ENCODE peak calls at places on chromosomes 6 and 20, in eight cellular contexts. One of them, this sample, is unnamed. For H4K20me1, the result is how much of the 10 kb centered on the place peaks cover.

GRCh38 chr6:109531446-109531845 is 48.4 kb upstream of the ZBTB24 start:
- DNase-seq in HepG2: no peak
- DNase-seq in H9: no peak
- DNase-seq in endothelial cell of umbilical vein: no peak
- DNase-seq in GM23248: no peak
- DNase-seq in neural progenitor cell: no peak
- DNase-seq in fibroblast of lung: no peak
- DNase-seq in K562: no peak
- DNase-seq in this sample: no peak

GRCh38 chr6:219641-220198 is 72.6 kb upstream of the DUSP22 start:
- DNase-seq in H9: peak
- DNase-seq in endothelial cell of umbilical vein: no peak
- DNase-seq in K562: peak
- DNase-seq in fibroblast of lung: peak
- DNase-seq in GM23248: peak
- DNase-seq in neural progenitor cell: peak
- DNase-seq in HepG2: peak
- DNase-seq in this sample: no peak

GRCh38 chr20:48217191-48217590 is 431.9 kb upstream of the SULF2 start:
- DNase-seq in K562: no peak
- DNase-seq in H9: no peak
- DNase-seq in fibroblast of lung: no peak
- DNase-seq in HepG2: no peak
- DNase-seq in endothelial cell of umbilical vein: no peak
- DNase-seq in neural progenitor cell: no peak
- DNase-seq in GM23248: no peak
- DNase-seq in this sample: no peak

GRCh38 chr6:37820713-37821069 is 1.2 kb downstream of the ZFAND3 start:
- DNase-seq in endothelial cell of umbilical vein: no peak
- DNase-seq in K562: no peak
- DNase-seq in fibroblast of lung: no peak
- DNase-seq in HepG2: no peak
- DNase-seq in neural progenitor cell: no peak
- DNase-seq in GM23248: peak
- DNase-seq in H9: no peak
- DNase-seq in this sample: no peak

GRCh38 chr6:28803337-28803709 is 120.5 kb downstream of the TRIM27 start:
- DNase-seq in neural progenitor cell: no peak
- DNase-seq in GM23248: no peak
- DNase-seq in fibroblast of lung: no peak
- DNase-seq in K562: no peak
- DNase-seq in endothelial cell of umbilical vein: no peak
- DNase-seq in H9: no peak
- DNase-seq in HepG2: no peak
- DNase-seq in this sample: no peak

GRCh38 chr20:32871622-32872160 is 13.0 kb downstream of the EFCAB8 start:
- DNase-seq in K562: no peak
- DNase-seq in GM23248: no peak
- DNase-seq in fibroblast of lung: no peak
- DNase-seq in endothelial cell of umbilical vein: no peak
- DNase-seq in H9: no peak
- DNase-seq in neural progenitor cell: no peak
- DNase-seq in HepG2: no peak
- DNase-seq in this sample: no peak

GRCh38 chr6:109690373-109690739 is 646 bp downstream of the AK9 start:
- DNase-seq in HepG2: peak
- DNase-seq in endothelial cell of umbilical vein: no peak
- DNase-seq in H9: peak
- DNase-seq in fibroblast of lung: no peak
- DNase-seq in neural progenitor cell: peak
- DNase-seq in K562: peak
- DNase-seq in GM23248: peak
- DNase-seq in this sample: peak

GRCh38 chr6:101069191-101069795 is 188.2 kb upstream of the ASCC3 start:
- DNase-seq in neural progenitor cell: no peak
- DNase-seq in endothelial cell of umbilical vein: no peak
- DNase-seq in H9: no peak
- DNase-seq in fibroblast of lung: no peak
- DNase-seq in HepG2: no peak
- DNase-seq in GM23248: peak
- DNase-seq in K562: no peak
- DNase-seq in this sample: no peak

GRCh38 chr20:16385462-16385861 is 187.8 kb downstream of the KIF16B start:
- DNase-seq in endothelial cell of umbilical vein: no peak
- DNase-seq in H9: no peak
- DNase-seq in HepG2: no peak
- DNase-seq in neural progenitor cell: no peak
- DNase-seq in GM23248: no peak
- DNase-seq in K562: no peak
- DNase-seq in fibroblast of lung: no peak
- DNase-seq in this sample: no peak

GRCh38 chr6:71248306-71248705 is 40.3 kb upstream of the OGFRL1 start:
- DNase-seq in GM23248: peak
- DNase-seq in endothelial cell of umbilical vein: peak
- DNase-seq in H9: peak
- DNase-seq in HepG2: peak
- DNase-seq in K562: no peak
- DNase-seq in neural progenitor cell: no peak
- DNase-seq in fibroblast of lung: peak
- DNase-seq in this sample: no peak

GRCh38 chr6:161503570-161503969 is 229.7 kb upstream of the AGPAT4 start:
- DNase-seq in GM23248: no peak
- DNase-seq in endothelial cell of umbilical vein: no peak
- DNase-seq in HepG2: no peak
- DNase-seq in neural progenitor cell: no peak
- DNase-seq in K562: no peak
- DNase-seq in fibroblast of lung: no peak
- DNase-seq in H9: no peak
- DNase-seq in this sample: no peak

GRCh38 chr6:92777146-92777740 is 642.1 kb downstream of the EPHA7 start:
- DNase-seq in H9: no peak
- DNase-seq in HepG2: peak
- DNase-seq in K562: no peak
- DNase-seq in endothelial cell of umbilical vein: peak
- DNase-seq in GM23248: peak
- DNase-seq in fibroblast of lung: peak
- DNase-seq in neural progenitor cell: peak
- DNase-seq in this sample: no peak

GRCh38 chr20:58829531-58829941 is 21.2 kb downstream of the GNAS-AS1 start:
- DNase-seq in neural progenitor cell: no peak
- DNase-seq in fibroblast of lung: no peak
- DNase-seq in HepG2: no peak
- DNase-seq in H9: no peak
- DNase-seq in GM23248: peak
- DNase-seq in K562: no peak
- DNase-seq in endothelial cell of umbilical vein: no peak
- DNase-seq in this sample: no peak

GRCh38 chr6:142570221-142570671 is 268.4 kb downstream of the ADGRG6 start:
- DNase-seq in fibroblast of lung: peak
- DNase-seq in K562: no peak
- DNase-seq in endothelial cell of umbilical vein: peak
- DNase-seq in neural progenitor cell: no peak
- DNase-seq in H9: no peak
- DNase-seq in HepG2: peak
- DNase-seq in GM23248: peak
- DNase-seq in this sample: peak

GRCh38 chr20:20010639-20011500 is 6.3 kb upstream of the NAA20 start:
- DNase-seq in fibroblast of lung: peak
- DNase-seq in GM23248: peak
- DNase-seq in endothelial cell of umbilical vein: peak
- DNase-seq in HepG2: peak
- DNase-seq in H9: no peak
- DNase-seq in neural progenitor cell: no peak
- DNase-seq in K562: no peak
- DNase-seq in this sample: no peak

GRCh38 chr6:170112583-170112860 is 178.4 kb downstream of the DLL1 start:
- DNase-seq in HepG2: no peak
- DNase-seq in GM23248: no peak
- DNase-seq in neural progenitor cell: no peak
- DNase-seq in K562: no peak
- DNase-seq in H9: no peak
- DNase-seq in endothelial cell of umbilical vein: no peak
- DNase-seq in fibroblast of lung: no peak
- DNase-seq in this sample: no peak

GRCh38 chr6:124099520-124099919 is 295.9 kb downstream of the NKAIN2 start:
- DNase-seq in H9: no peak
- DNase-seq in HepG2: no peak
- DNase-seq in neural progenitor cell: peak
- DNase-seq in GM23248: no peak
- DNase-seq in K562: no peak
- DNase-seq in fibroblast of lung: no peak
- DNase-seq in endothelial cell of umbilical vein: no peak
- DNase-seq in this sample: no peak
- H3K27ac ChIP-seq in H9: no peak
- H3K27ac ChIP-seq in HepG2: no peak
- H3K27ac ChIP-seq in neural progenitor cell: peak
- H3K27ac ChIP-seq in GM23248: no peak
- H3K27ac ChIP-seq in K562: no peak
- H3K27ac ChIP-seq in fibroblast of lung: no peak
- H3K27ac ChIP-seq in endothelial cell of umbilical vein: no peak
- H3K27ac ChIP-seq in this sample: no peak

GRCh38 chr6:156902782-156903181 is 125.6 kb downstream of the ARID1B start:
- DNase-seq in endothelial cell of umbilical vein: no peak
- DNase-seq in HepG2: no peak
- DNase-seq in K562: no peak
- DNase-seq in H9: no peak
- DNase-seq in fibroblast of lung: no peak
- DNase-seq in neural progenitor cell: no peak
- DNase-seq in GM23248: no peak
- DNase-seq in this sample: no peak

GRCh38 chr6:156900292-156900691 is 123.1 kb downstream of the ARID1B start:
- DNase-seq in endothelial cell of umbilical vein: no peak
- DNase-seq in HepG2: no peak
- DNase-seq in fibroblast of lung: no peak
- DNase-seq in K562: no peak
- DNase-seq in neural progenitor cell: no peak
- DNase-seq in H9: no peak
- DNase-seq in GM23248: no peak
- DNase-seq in this sample: no peak

GRCh38 chr6:156899532-156899931 is 122.4 kb downstream of the ARID1B start:
- DNase-seq in neural progenitor cell: no peak
- DNase-seq in H9: no peak
- DNase-seq in K562: no peak
- DNase-seq in GM23248: no peak
- DNase-seq in endothelial cell of umbilical vein: no peak
- DNase-seq in HepG2: no peak
- DNase-seq in fibroblast of lung: no peak
- DNase-seq in this sample: no peak

GRCh38 chr6:156899071-156899470 is 121.9 kb downstream of the ARID1B start:
- DNase-seq in HepG2: peak
- DNase-seq in fibroblast of lung: no peak
- DNase-seq in neural progenitor cell: no peak
- DNase-seq in endothelial cell of umbilical vein: no peak
- DNase-seq in GM23248: no peak
- DNase-seq in H9: no peak
- DNase-seq in K562: no peak
- DNase-seq in this sample: no peak

GRCh38 chr6:156901309-156902019 is 124.3 kb downstream of the ARID1B start:
- DNase-seq in K562: no peak
- DNase-seq in HepG2: no peak
- DNase-seq in endothelial cell of umbilical vein: peak
- DNase-seq in GM23248: no peak
- DNase-seq in H9: no peak
- DNase-seq in neural progenitor cell: no peak
- DNase-seq in fibroblast of lung: no peak
- DNase-seq in this sample: no peak
- H4K20me1 ChIP-seq in K562: under half
- H4K20me1 ChIP-seq in HepG2: under half
- H4K20me1 ChIP-seq in endothelial cell of umbilical vein: under half
- H4K20me1 ChIP-seq in GM23248: under half
- H4K20me1 ChIP-seq in H9: under half
- H4K20me1 ChIP-seq in neural progenitor cell: under half
- H4K20me1 ChIP-seq in fibroblast of lung: under half
- H4K20me1 ChIP-seq in this sample: under half

DNA sequence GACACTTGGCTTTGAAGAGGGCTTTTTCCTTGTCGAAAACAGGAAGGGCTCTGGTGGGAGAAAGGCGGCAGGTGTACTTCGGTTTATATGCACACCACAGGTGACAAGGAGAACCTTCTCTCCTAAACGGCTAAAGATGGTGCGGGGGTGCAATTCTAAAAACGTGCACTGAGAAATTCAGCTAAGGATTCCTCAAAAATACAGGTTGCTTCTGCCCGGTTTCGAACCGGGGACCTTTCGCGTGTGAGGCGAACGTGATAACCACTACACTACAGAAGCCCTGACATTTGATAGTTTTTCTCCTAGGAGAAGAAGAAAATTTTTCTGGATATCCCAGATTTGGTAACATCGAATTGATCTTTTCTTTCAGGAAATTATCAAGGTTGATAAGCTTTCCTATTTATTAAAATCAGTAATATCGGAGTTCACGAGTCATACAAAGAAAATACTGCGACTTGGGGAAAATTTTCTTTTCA is 32.0 kb downstream of the POM121L2 start:
- DNase-seq in K562: peak
- DNase-seq in neural progenitor cell: peak
- DNase-seq in HepG2: peak
- DNase-seq in endothelial cell of umbilical vein: peak
- DNase-seq in H9: peak
- DNase-seq in GM23248: peak
- DNase-seq in fibroblast of lung: peak
- DNase-seq in this sample: no peak
- H3K9ac ChIP-seq in K562: peak
- H3K9ac ChIP-seq in neural progenitor cell: no peak
- H3K9ac ChIP-seq in HepG2: peak
- H3K9ac ChIP-seq in endothelial cell of umbilical vein: no peak
- H3K9ac ChIP-seq in H9: peak
- H3K9ac ChIP-seq in GM23248: peak
- H3K9ac ChIP-seq in fibroblast of lung: no peak
- H3K9ac ChIP-seq in this sample: no peak

GRCh38 chr6:42212442-42212841 is 5.2 kb downstream of the MRPS10 start:
- DNase-seq in endothelial cell of umbilical vein: no peak
- DNase-seq in K562: no peak
- DNase-seq in GM23248: no peak
- DNase-seq in fibroblast of lung: no peak
- DNase-seq in H9: no peak
- DNase-seq in HepG2: no peak
- DNase-seq in neural progenitor cell: no peak
- DNase-seq in this sample: no peak

GRCh38 chr6:42221546-42221945 is 3.9 kb upstream of the MRPS10 start:
- DNase-seq in endothelial cell of umbilical vein: no peak
- DNase-seq in H9: no peak
- DNase-seq in fibroblast of lung: no peak
- DNase-seq in GM23248: no peak
- DNase-seq in neural progenitor cell: no peak
- DNase-seq in HepG2: no peak
- DNase-seq in K562: no peak
- DNase-seq in this sample: no peak

GRCh38 chr6:42220754-42221153 is 3.1 kb upstream of the MRPS10 start:
- DNase-seq in fibroblast of lung: no peak
- DNase-seq in HepG2: no peak
- DNase-seq in endothelial cell of umbilical vein: no peak
- DNase-seq in K562: no peak
- DNase-seq in neural progenitor cell: no peak
- DNase-seq in H9: no peak
- DNase-seq in GM23248: no peak
- DNase-seq in this sample: no peak

GRCh38 chr6:42217523-42218367 is at the start of gene MRPS10:
- DNase-seq in H9: peak
- DNase-seq in GM23248: peak
- DNase-seq in HepG2: peak
- DNase-seq in fibroblast of lung: peak
- DNase-seq in endothelial cell of umbilical vein: peak
- DNase-seq in neural progenitor cell: peak
- DNase-seq in K562: peak
- DNase-seq in this sample: peak

GRCh38 chr6:42217165-42217522 is 517 bp downstream of the MRPS10 start:
- DNase-seq in K562: peak
- DNase-seq in HepG2: no peak
- DNase-seq in H9: no peak
- DNase-seq in neural progenitor cell: peak
- DNase-seq in GM23248: peak
- DNase-seq in endothelial cell of umbilical vein: no peak
- DNase-seq in fibroblast of lung: no peak
- DNase-seq in this sample: peak
- H3K27ac ChIP-seq in K562: peak
- H3K27ac ChIP-seq in HepG2: peak
- H3K27ac ChIP-seq in H9: peak
- H3K27ac ChIP-seq in neural progenitor cell: peak
- H3K27ac ChIP-seq in GM23248: peak
- H3K27ac ChIP-seq in endothelial cell of umbilical vein: peak
- H3K27ac ChIP-seq in fibroblast of lung: peak
- H3K27ac ChIP-seq in this sample: peak